ENCODE peak calls at places on chromosome 5, in ten cellular contexts. O, S, J, E, U, R, I, P, L and Z are unnamed samples.

GRCh38 chr5:77843570-77844407 is 67.7 kb upstream of the TBCA start:
- DNase-seq in P (no peak), R (no peak), U (no peak), E (no peak), I (no peak), J (no peak), S (peak), O (no peak), L (peak), Z (no peak)

GRCh38 chr5:28927559-28928326 is 1889.4 kb upstream of the CDH9 start:
- DNase-seq in I (no peak), U (no peak), E (no peak), P (no peak), R (no peak), J (no peak), O (no peak), L (no peak), S (peak), Z (no peak)

GRCh38 chr5:168691891-168692290 is 112.7 kb upstream of the PANK3 start:
- DNase-seq in R (no peak), O (no peak), S (no peak), J (no peak), P (no peak), E (no peak), L (no peak), U (no peak), I (no peak), Z (no peak)

GRCh38 chr5:154664869-154665268 is 90.3 kb upstream of the LARP1 start:
- DNase-seq in E (no peak), J (no peak), S (no peak), U (no peak), L (no peak), O (no peak), R (no peak), P (no peak), I (no peak), Z (no peak)

GRCh38 chr5:124960266-124960665 is 213.8 kb upstream of the ZNF608 start:
- DNase-seq in R (no peak), I (no peak), O (no peak), U (no peak), L (no peak), E (no peak), S (no peak), P (no peak), J (no peak), Z (no peak)

GRCh38 chr5:169610606-169611005 is 26.5 kb upstream of the DOCK2 start:
- DNase-seq in S (no peak), J (no peak), L (no peak), E (no peak), P (no peak), R (peak), I (no peak), U (no peak), O (no peak), Z (no peak)

GRCh38 chr5:41517909-41518308 is 7.5 kb upstream of the PLCXD3 start:
- DNase-seq in J (no peak), E (no peak), U (no peak), I (no peak), R (peak), S (no peak), P (no peak), O (no peak), L (peak), Z (no peak)

GRCh38 chr5:101431201-101431600 is 528.1 kb upstream of the ST8SIA4 start:
- DNase-seq in U (no peak), P (no peak), R (no peak), E (no peak), L (no peak), J (no peak), O (no peak), S (no peak), I (no peak), Z (no peak)

GRCh38 chr5:137615171-137615775 is 116.1 kb upstream of the SPOCK1 start:
- DNase-seq in L (no peak), P (no peak), J (no peak), I (no peak), R (no peak), E (no peak), O (no peak), U (no peak), S (no peak), Z (no peak)